ENCODE peak calls at places on chromosome 12, in six cellular contexts. B, K, Y, A, X and G are unnamed samples.

GRCh38 chr12:546920-547845 is 87.4 kb downstream of the B4GALNT3 start:
- DNase-seq in K (peak; percentile 33), B (peak; percentile 71), Y (peak; percentile 79), X (peak; percentile 67), A (peak; percentile 70), G (peak; percentile 96)

GRCh38 chr12:13101854-13102375 is 1.6 kb downstream of the GSG1 start:
- DNase-seq in B (no peak), Y (no peak), X (peak; percentile 88), A (no peak), K (no peak), G (no peak)

GRCh38 chr12:132014092-132014914 is 64.6 kb downstream of the EP400 start:
- DNase-seq in B (no peak), Y (no peak), A (no peak), K (no peak), X (no peak), G (peak; percentile 44)

GRCh38 chr12:54546511-54546910 is 2.9 kb upstream of the PDE1B start:
- DNase-seq in X (no peak), Y (no peak), K (no peak), B (no peak), A (no peak), G (no peak)

GRCh38 chr12:106845910-106846309 is 71.4 kb downstream of the RIC8B start:
- DNase-seq in K (no peak), A (no peak), X (peak; percentile 36), Y (no peak), B (no peak), G (no peak)

GRCh38 chr12:8664228-8664963 is 1.8 kb upstream of the MFAP5 start:
- DNase-seq in X (no peak), B (peak; percentile 70), Y (peak; percentile 71), K (peak; percentile 75), A (no peak), G (no peak)

GRCh38 chr12:14768823-14769405 is 34.4 kb downstream of the WBP11 start:
- DNase-seq in Y (no peak), B (no peak), X (peak; percentile 10), K (no peak), A (no peak), G (peak; percentile 37)

GRCh38 chr12:102343361-102344121 is 136.8 kb downstream of the IGF1 start:
- DNase-seq in Y (no peak), A (no peak), K (no peak), B (no peak), X (no peak), G (no peak)

GRCh38 chr12:17588968-17589367 is 501.0 kb downstream of the RERGL start:
- DNase-seq in K (no peak), Y (no peak), B (no peak), A (no peak), X (peak; percentile 70), G (no peak)

GRCh38 chr12:93848453-93849120 is 171.4 kb downstream of the CRADD start:
- DNase-seq in B (no peak), K (no peak), A (no peak), X (peak; percentile 13), Y (peak; percentile 62), G (peak; percentile 74)

GRCh38 chr12:54587315-54587821 is 1.1 kb downstream of the PPP1R1A start:
- DNase-seq in Y (peak; percentile 59), K (no peak), X (no peak), B (peak; percentile 36), A (peak; percentile 93), G (no peak)

GRCh38 chr12:78406776-78407335 is 457.7 kb upstream of the SYT1 start:
- DNase-seq in Y (no peak), X (no peak), A (no peak), B (no peak), K (no peak), G (no peak)
- H3K4me1 ChIP-seq in Y (no peaks in the 10 kb centered on the region), X (peaks cover 39% of the 10 kb centered on the region), A (no peaks in the 10 kb centered on the region), B (no peaks in the 10 kb centered on the region), K (no peaks in the 10 kb centered on the region), G (peaks cover 5% of the 10 kb centered on the region)

GRCh38 chr12:50520808-50521207 is 16.0 kb downstream of the DIP2B start:
- DNase-seq in K (peak; percentile 29), A (no peak), Y (no peak), X (no peak), B (no peak), G (no peak)
- H3K4me1 ChIP-seq in K (no peaks in the 10 kb centered on the region), A (peaks cover 51% of the 10 kb centered on the region), Y (peaks cover 1% of the 10 kb centered on the region), X (peaks cover 2% of the 10 kb centered on the region), B (peaks cover 33% of the 10 kb centered on the region), G (peaks cover 6% of the 10 kb centered on the region)

DNA sequence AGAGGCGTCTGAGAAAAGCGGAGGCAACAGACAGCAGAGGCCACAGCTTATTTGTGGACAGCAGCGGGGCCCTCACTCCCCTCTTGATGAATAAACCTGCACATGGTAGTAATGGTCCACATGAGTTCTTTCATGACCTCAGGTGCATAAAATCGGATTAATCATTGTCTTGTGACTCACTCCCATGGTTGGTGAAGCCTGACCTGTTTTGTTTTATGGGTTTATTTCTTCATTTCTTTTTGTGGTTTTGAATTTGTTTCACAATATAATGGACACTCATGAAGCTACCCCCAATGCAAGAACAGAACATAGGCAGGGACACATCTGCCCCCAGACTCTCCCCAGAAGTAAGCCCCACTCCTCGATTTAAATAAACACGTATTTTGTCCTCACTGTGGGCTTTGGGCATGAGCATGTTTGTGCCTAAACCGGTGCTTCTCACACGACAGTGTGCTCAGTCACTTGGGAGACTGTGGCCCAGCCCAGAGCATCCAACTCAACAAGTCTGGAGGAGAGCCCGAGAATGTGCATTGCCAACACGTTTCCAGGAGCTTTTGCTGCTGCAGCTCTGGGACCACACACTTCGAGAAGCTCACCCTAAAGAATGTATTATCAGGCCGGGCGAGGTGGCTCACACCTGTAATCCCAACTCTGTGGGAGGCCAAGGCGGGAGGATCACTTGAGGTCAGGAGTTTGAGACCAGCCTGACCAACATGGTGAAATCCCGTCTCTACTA is 116.1 kb downstream of the SCARB1 start:
- DNase-seq in B (no peak), Y (no peak), A (no peak), X (peak; percentile 98), K (peak; percentile 79), G (no peak)
- H3K4me1 ChIP-seq in B (peaks cover 14% of the 10 kb centered on the region), Y (no peaks in the 10 kb centered on the region), A (peaks cover 56% of the 10 kb centered on the region), X (peaks cover 39% of the 10 kb centered on the region), K (peaks cover 13% of the 10 kb centered on the region), G (peaks cover 8% of the 10 kb centered on the region)

DNA sequence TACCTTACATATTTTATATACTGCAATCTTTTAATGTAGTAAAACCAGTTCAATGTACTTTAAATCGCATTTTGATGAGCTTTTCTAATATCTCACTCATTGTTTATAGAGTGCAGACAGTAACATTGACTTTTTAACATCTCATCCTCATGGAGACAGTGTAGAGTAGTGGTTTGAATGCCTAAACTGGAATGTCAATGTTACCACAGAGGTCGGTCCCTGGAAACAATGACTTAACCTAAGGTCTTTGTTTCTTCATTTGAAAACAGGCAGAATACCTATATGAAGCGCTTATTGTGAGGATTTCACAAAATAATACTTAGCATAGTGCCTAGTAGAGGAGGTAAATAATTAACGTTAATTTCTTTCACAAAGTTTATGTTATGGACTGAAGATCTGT is 5.0 kb downstream of the CDK17 start:
- DNase-seq in A (no peak), Y (no peak), B (no peak), X (no peak), K (no peak), G (no peak)
- H3K4me1 ChIP-seq in A (peaks cover 26% of the 10 kb centered on the region), Y (peaks cover 2% of the 10 kb centered on the region), B (peaks cover 44% of the 10 kb centered on the region), X (peaks cover 24% of the 10 kb centered on the region), K (no peaks in the 10 kb centered on the region), G (peaks cover 60% of the 10 kb centered on the region)

DNA sequence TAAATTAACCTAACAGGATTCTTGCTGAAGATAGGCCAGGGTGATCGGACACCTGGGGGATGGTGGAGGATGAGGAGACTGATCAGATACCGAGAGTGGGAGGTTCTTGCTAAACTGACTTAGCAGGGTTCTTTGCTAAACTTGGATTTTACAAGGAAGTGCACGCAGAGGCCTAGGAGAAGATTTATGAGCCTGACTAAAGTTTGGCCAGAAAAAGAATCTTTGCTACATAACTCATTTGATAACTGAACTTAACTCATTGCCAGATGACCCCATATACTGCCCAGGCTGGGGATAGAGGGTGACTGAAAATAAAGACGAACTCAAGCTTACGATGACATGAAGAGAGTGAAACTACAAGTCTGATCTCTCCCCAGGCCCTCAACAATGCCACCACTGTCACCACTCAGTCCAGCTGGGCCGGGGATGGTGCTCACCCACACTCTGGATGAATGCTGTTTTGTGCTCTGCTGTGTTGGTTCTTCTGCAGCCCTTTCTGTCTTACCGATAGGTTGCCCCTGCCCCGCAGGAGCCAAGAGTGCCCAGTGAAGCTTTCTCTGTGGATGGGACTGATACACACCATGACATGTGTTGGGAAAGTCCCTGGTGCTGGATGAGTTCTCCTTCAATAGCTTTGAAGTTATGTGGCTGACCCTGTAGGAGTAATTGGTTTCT is 29.0 kb downstream of the PPFIBP1 start:
- DNase-seq in K (peak; percentile 44), Y (no peak), A (no peak), X (no peak), B (no peak), G (no peak)
- H3K4me1 ChIP-seq in K (peaks cover 11% of the 10 kb centered on the region), Y (peaks cover 7% of the 10 kb centered on the region), A (peaks cover 41% of the 10 kb centered on the region), X (peaks cover 31% of the 10 kb centered on the region), B (peaks cover 98% of the 10 kb centered on the region), G (peaks cover 68% of the 10 kb centered on the region)

GRCh38 chr12:47021298-47021697 is 58.1 kb upstream of the PCED1B start:
- DNase-seq in A (no peak), K (no peak), B (no peak), X (peak; percentile 97), Y (no peak), G (no peak)
- H3K4me1 ChIP-seq in A (peaks cover 6% of the 10 kb centered on the region), K (no peaks in the 10 kb centered on the region), B (no peaks in the 10 kb centered on the region), X (peaks cover 45% of the 10 kb centered on the region), Y (no peaks in the 10 kb centered on the region), G (no peaks in the 10 kb centered on the region)

GRCh38 chr12:95611676-95612309 is 60.5 kb upstream of the USP44 start:
- DNase-seq in K (no peak), Y (no peak), A (no peak), X (peak; percentile 80), B (no peak), G (no peak)
- H3K4me1 ChIP-seq in K (no peaks in the 10 kb centered on the region), Y (no peaks in the 10 kb centered on the region), A (peaks cover 10% of the 10 kb centered on the region), X (peaks cover 57% of the 10 kb centered on the region), B (peaks cover 27% of the 10 kb centered on the region), G (no peaks in the 10 kb centered on the region)

DNA sequence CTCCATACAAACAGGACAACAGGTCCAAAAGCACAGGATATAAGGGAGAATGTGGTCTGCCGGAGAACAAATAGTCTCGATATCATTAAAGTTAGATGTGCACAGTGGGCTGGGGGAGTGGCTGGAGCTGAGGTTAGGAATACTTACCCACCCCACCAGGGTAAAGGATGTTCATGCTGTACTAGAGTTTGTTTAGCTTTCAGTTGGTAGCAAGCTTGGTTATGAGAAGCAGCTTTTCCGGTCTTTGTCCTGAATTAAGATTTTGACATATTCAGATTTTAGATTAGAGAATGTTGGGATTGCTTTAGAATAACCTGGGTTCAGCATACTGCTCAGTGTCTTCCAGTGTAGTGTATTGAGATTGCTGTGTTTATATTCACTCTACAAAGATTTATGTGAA is 16.7 kb downstream of the RASSF8 start:
- DNase-seq in K (no peak), Y (no peak), B (no peak), X (no peak), A (no peak), G (no peak)
- H3K4me1 ChIP-seq in K (peaks cover 19% of the 10 kb centered on the region), Y (peaks cover 3% of the 10 kb centered on the region), B (peaks cover 30% of the 10 kb centered on the region), X (peaks cover 22% of the 10 kb centered on the region), A (no peaks in the 10 kb centered on the region), G (peaks cover 31% of the 10 kb centered on the region)